ENCODE peak calls at places on chromosomes 1 and 21, in four cellular contexts. O is tibial artery, K is pancreas, Q is T-helper 17 cell. V is an unnamed sample.

GRCh38 chr1:39394598-39394997 is 96.8 kb upstream of the BMP8A start:
- DNase-seq in O (no peak), K (no peak), Q (no peak), V (peak; percentile 23)

GRCh38 chr1:160640359-160641123 is 6.3 kb downstream of the SLAMF1 start:
- DNase-seq in O (no peak), K (no peak), Q (no peak), V (no peak)

GRCh38 chr1:21604208-21604957 is 64.8 kb downstream of the RAP1GAP start:
- DNase-seq in O (no peak), K (peak; percentile 22), Q (no peak), V (no peak)

GRCh38 chr1:221675880-221676800 is 65.7 kb downstream of the DUSP10 start:
- DNase-seq in O (no peak), K (no peak), Q (no peak), V (no peak)

GRCh38 chr1:6872573-6873261 is 87.5 kb downstream of the CAMTA1 start:
- DNase-seq in O (no peak), K (no peak), Q (no peak), V (no peak)

GRCh38 chr21:37936010-37936785 is 19.9 kb upstream of the KCNJ6 start:
- DNase-seq in O (no peak), K (no peak), Q (no peak), V (no peak)

GRCh38 chr1:154730986-154731489 is 123.1 kb upstream of the ADAR start:
- DNase-seq in O (no peak), K (no peak), Q (no peak), V (no peak)

GRCh38 chr1:206766251-206766856 is 4.2 kb upstream of the IL19 start:
- DNase-seq in O (peak; percentile 78), K (no peak), Q (peak; percentile 56), V (peak; percentile 33)

GRCh38 chr1:24340770-24341169 is 21.6 kb downstream of the GRHL3 start:
- DNase-seq in O (no peak), K (no peak), Q (no peak), V (no peak)

V was measured in gastrocnemius medialis.